ENCODE peak calls at places on chromosomes 16 and 17, in nine cellular contexts. One of them, this sample, is unnamed.
A peak's percentile ranks its signal among the peaks of the same experiment; 100 is the strongest.

GRCh38 chr16:24668481-24669001 is 60.9 kb upstream of the TNRC6A start:
- DNase-seq in DND-41: no peak
- DNase-seq in GM23248: peak; percentile 93
- DNase-seq in HCT116: no peak
- DNase-seq in PC-3: no peak
- DNase-seq in GM23338: no peak
- DNase-seq in A673: peak; percentile 46
- DNase-seq in mammary epithelial cell: peak; percentile 40
- DNase-seq in neural progenitor cell: no peak
- DNase-seq in this sample: no peak

GRCh38 chr16:72921620-72922019 is 126.3 kb downstream of the ZFHX3 start:
- DNase-seq in A673: peak; percentile 43
- DNase-seq in DND-41: no peak
- DNase-seq in mammary epithelial cell: no peak
- DNase-seq in neural progenitor cell: no peak
- DNase-seq in HCT116: no peak
- DNase-seq in GM23248: peak; percentile 36
- DNase-seq in PC-3: no peak
- DNase-seq in GM23338: no peak
- DNase-seq in this sample: no peak

GRCh38 chr17:75240394-75241142 is 20.8 kb downstream of the GGA3 start:
- DNase-seq in GM23248: peak; percentile 69
- DNase-seq in mammary epithelial cell: no peak
- DNase-seq in PC-3: peak; percentile 47
- DNase-seq in neural progenitor cell: peak; percentile 88
- DNase-seq in A673: peak; percentile 77
- DNase-seq in HCT116: peak; percentile 35
- DNase-seq in GM23338: peak; percentile 90
- DNase-seq in DND-41: peak; percentile 49
- DNase-seq in this sample: no peak

GRCh38 chr16:10979717-10980601 is 35.6 kb downstream of the CLEC16A start:
- DNase-seq in neural progenitor cell: no peak
- DNase-seq in HCT116: no peak
- DNase-seq in mammary epithelial cell: peak; percentile 87
- DNase-seq in GM23248: peak; percentile 41
- DNase-seq in DND-41: no peak
- DNase-seq in GM23338: peak; percentile 48
- DNase-seq in PC-3: no peak
- DNase-seq in A673: no peak
- DNase-seq in this sample: peak; percentile 28

GRCh38 chr16:21599994-21600773 is 807 bp downstream of the METTL9 start:
- DNase-seq in GM23248: peak; percentile 78
- DNase-seq in PC-3: peak; percentile 34
- DNase-seq in GM23338: peak; percentile 62
- DNase-seq in HCT116: no peak
- DNase-seq in A673: peak; percentile 39
- DNase-seq in DND-41: peak; percentile 32
- DNase-seq in mammary epithelial cell: peak; percentile 62
- DNase-seq in neural progenitor cell: peak; percentile 82
- DNase-seq in this sample: no peak

GRCh38 chr17:63395075-63395815 is 50.9 kb downstream of the CYB561 start:
- DNase-seq in PC-3: no peak
- DNase-seq in DND-41: no peak
- DNase-seq in HCT116: no peak
- DNase-seq in GM23248: peak; percentile 89
- DNase-seq in GM23338: no peak
- DNase-seq in mammary epithelial cell: no peak
- DNase-seq in neural progenitor cell: no peak
- DNase-seq in A673: no peak
- DNase-seq in this sample: no peak

GRCh38 chr17:2214047-2214717 is 89.4 kb downstream of the SMG6 start:
- DNase-seq in neural progenitor cell: peak; percentile 43
- DNase-seq in PC-3: no peak
- DNase-seq in GM23248: peak; percentile 97
- DNase-seq in A673: no peak
- DNase-seq in GM23338: no peak
- DNase-seq in HCT116: no peak
- DNase-seq in mammary epithelial cell: no peak
- DNase-seq in DND-41: no peak
- DNase-seq in this sample: no peak

GRCh38 chr16:89099905-89100304 is 6.3 kb downstream of the ACSF3 start:
- DNase-seq in GM23338: no peak
- DNase-seq in HCT116: no peak
- DNase-seq in GM23248: peak; percentile 47
- DNase-seq in PC-3: no peak
- DNase-seq in mammary epithelial cell: peak; percentile 4
- DNase-seq in DND-41: no peak
- DNase-seq in A673: no peak
- DNase-seq in neural progenitor cell: no peak
- DNase-seq in this sample: no peak

GRCh38 chr16:14310519-14310991 is 239.4 kb downstream of the MRTFB start:
- DNase-seq in neural progenitor cell: peak; percentile 45
- DNase-seq in mammary epithelial cell: no peak
- DNase-seq in GM23248: peak; percentile 67
- DNase-seq in PC-3: no peak
- DNase-seq in GM23338: peak; percentile 69
- DNase-seq in A673: no peak
- DNase-seq in DND-41: peak; percentile 64
- DNase-seq in HCT116: no peak
- DNase-seq in this sample: no peak

GRCh38 chr17:17156511-17156910 is 49.6 kb downstream of the PLD6 start:
- DNase-seq in mammary epithelial cell: peak; percentile 26
- DNase-seq in HCT116: no peak
- DNase-seq in A673: no peak
- DNase-seq in GM23248: peak; percentile 88
- DNase-seq in neural progenitor cell: no peak
- DNase-seq in PC-3: no peak
- DNase-seq in GM23338: no peak
- DNase-seq in DND-41: no peak
- DNase-seq in this sample: no peak

GRCh38 chr16:14309001-14309886 is 238.1 kb downstream of the MRTFB start:
- DNase-seq in PC-3: peak; percentile 85
- DNase-seq in DND-41: peak; percentile 79
- DNase-seq in neural progenitor cell: peak; percentile 42
- DNase-seq in GM23338: peak; percentile 90
- DNase-seq in mammary epithelial cell: peak; percentile 81
- DNase-seq in GM23248: peak; percentile 57
- DNase-seq in HCT116: no peak
- DNase-seq in A673: no peak
- DNase-seq in this sample: no peak

GRCh38 chr17:7803981-7804380 is 30.0 kb upstream of the KDM6B start:
- DNase-seq in DND-41: no peak
- DNase-seq in PC-3: peak; percentile 88
- DNase-seq in mammary epithelial cell: peak; percentile 46
- DNase-seq in GM23248: no peak
- DNase-seq in neural progenitor cell: no peak
- DNase-seq in A673: no peak
- DNase-seq in HCT116: no peak
- DNase-seq in GM23338: peak; percentile 46
- DNase-seq in this sample: no peak

GRCh38 chr17:6551909-6552768 is 4.2 kb downstream of the PITPNM3 start:
- DNase-seq in PC-3: peak; percentile 90
- DNase-seq in HCT116: no peak
- DNase-seq in neural progenitor cell: no peak
- DNase-seq in A673: no peak
- DNase-seq in GM23248: no peak
- DNase-seq in GM23338: peak; percentile 27
- DNase-seq in mammary epithelial cell: peak; percentile 80
- DNase-seq in DND-41: no peak
- DNase-seq in this sample: no peak

GRCh38 chr16:76483510-76483909 is 206.3 kb downstream of the CNTNAP4 start:
- DNase-seq in A673: no peak
- DNase-seq in GM23248: no peak
- DNase-seq in GM23338: no peak
- DNase-seq in DND-41: no peak
- DNase-seq in neural progenitor cell: no peak
- DNase-seq in PC-3: no peak
- DNase-seq in mammary epithelial cell: no peak
- DNase-seq in HCT116: no peak
- DNase-seq in this sample: no peak

GRCh38 chr17:55341432-55341831 is 76.7 kb downstream of the HLF start:
- DNase-seq in PC-3: no peak
- DNase-seq in GM23338: no peak
- DNase-seq in neural progenitor cell: no peak
- DNase-seq in HCT116: no peak
- DNase-seq in GM23248: peak; percentile 93
- DNase-seq in mammary epithelial cell: peak; percentile 86
- DNase-seq in A673: no peak
- DNase-seq in DND-41: no peak
- DNase-seq in this sample: no peak

GRCh38 chr17:38947189-38947588 is 20.0 kb downstream of the FBXO47 start:
- DNase-seq in neural progenitor cell: no peak
- DNase-seq in HCT116: no peak
- DNase-seq in mammary epithelial cell: no peak
- DNase-seq in GM23338: no peak
- DNase-seq in GM23248: no peak
- DNase-seq in PC-3: no peak
- DNase-seq in A673: no peak
- DNase-seq in DND-41: no peak
- DNase-seq in this sample: no peak

GRCh38 chr17:78127888-78128615 is 503 bp downstream of the TMC6 start:
- DNase-seq in A673: no peak
- DNase-seq in neural progenitor cell: peak; percentile 76
- DNase-seq in mammary epithelial cell: peak; percentile 40
- DNase-seq in GM23338: peak; percentile 68
- DNase-seq in PC-3: peak; percentile 57
- DNase-seq in GM23248: no peak
- DNase-seq in HCT116: no peak
- DNase-seq in DND-41: no peak
- DNase-seq in this sample: no peak
- TF ChIP-seq EZH2 in A673: no peak
- TF ChIP-seq EZH2 in neural progenitor cell: no peak
- TF ChIP-seq EZH2 in mammary epithelial cell: no peak
- TF ChIP-seq EZH2 in GM23338: no peak
- TF ChIP-seq EZH2 in PC-3: no peak
- TF ChIP-seq EZH2 in GM23248: peak; percentile 74
- TF ChIP-seq EZH2 in HCT116: no peak
- TF ChIP-seq EZH2 in DND-41: no peak
- TF ChIP-seq EZH2 in this sample: no peak

GRCh38 chr17:4378626-4379025 is 12.2 kb upstream of the UBE2G1 start:
- DNase-seq in A673: no peak
- DNase-seq in PC-3: no peak
- DNase-seq in neural progenitor cell: no peak
- DNase-seq in DND-41: no peak
- DNase-seq in HCT116: no peak
- DNase-seq in GM23338: no peak
- DNase-seq in GM23248: no peak
- DNase-seq in mammary epithelial cell: no peak
- DNase-seq in this sample: no peak
- TF ChIP-seq EZH2 in A673: no peak
- TF ChIP-seq EZH2 in PC-3: no peak
- TF ChIP-seq EZH2 in neural progenitor cell: no peak
- TF ChIP-seq EZH2 in DND-41: no peak
- TF ChIP-seq EZH2 in HCT116: no peak
- TF ChIP-seq EZH2 in GM23338: no peak
- TF ChIP-seq EZH2 in GM23248: no peak
- TF ChIP-seq EZH2 in mammary epithelial cell: no peak
- TF ChIP-seq EZH2 in this sample: no peak

DNA sequence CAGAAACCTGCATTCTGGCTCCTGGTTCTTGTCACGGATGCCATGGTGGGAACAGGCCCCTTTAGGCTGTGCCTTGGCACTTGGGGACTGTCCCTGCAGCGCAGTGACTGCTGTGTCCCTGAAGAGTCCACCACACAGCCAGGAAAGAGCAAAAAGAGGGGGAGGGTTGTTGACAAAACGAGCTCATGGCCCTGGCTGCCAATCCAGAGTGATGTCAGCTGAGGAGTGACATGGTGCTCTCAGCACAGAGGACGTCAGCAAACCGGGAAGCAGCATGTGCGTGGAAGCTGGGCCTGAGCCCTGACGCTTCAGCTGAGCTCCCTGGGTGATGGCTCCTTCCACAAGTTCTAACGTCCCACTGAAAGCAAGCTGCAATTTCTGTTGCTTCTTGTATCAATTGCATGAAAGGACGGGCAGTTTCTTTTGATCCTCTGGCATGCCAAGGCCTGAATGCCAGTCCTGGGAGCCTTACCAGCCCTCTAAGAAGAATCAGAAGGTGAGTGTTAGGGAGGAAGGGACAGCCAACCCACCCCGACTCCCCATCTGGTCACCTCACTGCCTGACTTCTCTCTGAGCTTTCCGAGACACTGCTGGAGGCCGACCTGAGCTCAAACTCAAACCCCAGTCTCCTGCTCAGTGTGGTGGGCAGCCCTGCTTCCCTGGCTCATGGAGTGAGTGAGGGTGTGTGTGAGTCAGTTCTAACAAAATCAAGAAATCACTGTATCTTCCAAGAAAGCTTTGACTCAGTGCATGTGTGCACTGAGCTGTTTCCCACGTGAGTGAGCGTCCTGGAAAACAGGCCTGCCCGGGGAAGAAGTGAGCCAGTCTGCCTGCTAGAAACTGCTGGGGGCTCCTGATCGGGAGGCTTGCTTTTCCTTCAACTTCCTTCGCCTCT is 14.7 kb upstream of the WNT3 start:
- DNase-seq in PC-3: peak; percentile 59
- DNase-seq in HCT116: no peak
- DNase-seq in A673: no peak
- DNase-seq in mammary epithelial cell: no peak
- DNase-seq in GM23338: no peak
- DNase-seq in neural progenitor cell: peak; percentile 33
- DNase-seq in GM23248: peak; percentile 96
- DNase-seq in DND-41: no peak
- DNase-seq in this sample: no peak
- TF ChIP-seq EZH2 in PC-3: no peak
- TF ChIP-seq EZH2 in HCT116: no peak
- TF ChIP-seq EZH2 in A673: no peak
- TF ChIP-seq EZH2 in mammary epithelial cell: no peak
- TF ChIP-seq EZH2 in GM23338: no peak
- TF ChIP-seq EZH2 in neural progenitor cell: no peak
- TF ChIP-seq EZH2 in GM23248: no peak
- TF ChIP-seq EZH2 in DND-41: no peak
- TF ChIP-seq EZH2 in this sample: no peak

DNA sequence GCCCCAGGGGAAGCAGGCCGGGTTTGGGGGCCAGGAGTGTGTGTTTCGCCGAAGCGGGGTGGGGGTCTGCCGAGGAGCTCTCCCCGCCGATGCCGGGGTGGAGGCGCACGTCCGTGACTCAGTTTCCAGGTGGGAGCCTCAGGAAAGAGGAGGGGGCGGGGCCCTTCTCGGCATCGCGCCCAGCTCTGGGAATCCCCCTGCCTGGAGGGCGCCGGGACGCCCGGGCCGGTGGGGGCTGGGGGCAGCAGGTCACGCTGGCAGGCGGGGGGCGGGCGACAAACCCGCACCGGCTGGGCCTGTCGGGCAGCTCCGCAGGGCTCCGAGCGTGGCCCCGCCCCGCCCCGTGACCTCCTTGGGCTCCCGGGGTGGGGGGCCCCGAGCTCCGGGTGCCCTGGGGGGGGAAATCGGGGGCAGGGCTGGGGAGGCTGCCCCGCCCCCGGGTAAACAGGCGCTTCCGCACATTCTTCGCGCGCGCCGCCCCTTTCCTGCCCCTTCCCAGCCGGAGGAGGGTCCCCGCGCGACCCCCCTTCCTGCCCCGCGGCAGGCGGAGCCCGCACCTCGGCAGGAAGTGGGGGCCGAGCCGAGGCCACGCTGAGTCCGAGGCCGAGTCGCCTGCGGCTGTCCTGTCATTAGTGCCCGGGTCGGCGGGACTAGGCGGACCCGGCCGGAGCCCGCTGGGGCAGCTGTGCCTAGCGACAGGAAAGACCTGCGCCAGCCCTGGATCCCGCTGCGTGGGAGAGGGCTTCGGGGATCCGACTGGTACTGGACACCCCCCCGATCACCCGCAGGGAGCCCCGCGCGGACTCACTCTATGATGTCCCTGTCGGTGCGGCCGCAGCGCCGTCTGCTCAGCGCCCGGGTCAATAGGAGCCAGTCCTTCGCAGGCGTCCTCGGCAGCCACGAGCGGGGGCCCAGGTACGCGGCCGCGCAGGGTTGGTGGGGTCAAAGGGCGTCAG is 9.3 kb downstream of the RIPOR1 start:
- DNase-seq in mammary epithelial cell: no peak
- DNase-seq in GM23248: peak; percentile 50
- DNase-seq in PC-3: no peak
- DNase-seq in DND-41: peak; percentile 81
- DNase-seq in A673: no peak
- DNase-seq in neural progenitor cell: peak; percentile 71
- DNase-seq in HCT116: no peak
- DNase-seq in GM23338: peak; percentile 52
- DNase-seq in this sample: no peak
- TF ChIP-seq EZH2 in mammary epithelial cell: no peak
- TF ChIP-seq EZH2 in GM23248: no peak
- TF ChIP-seq EZH2 in PC-3: no peak
- TF ChIP-seq EZH2 in DND-41: no peak
- TF ChIP-seq EZH2 in A673: no peak
- TF ChIP-seq EZH2 in neural progenitor cell: peak; percentile 92
- TF ChIP-seq EZH2 in HCT116: no peak
- TF ChIP-seq EZH2 in GM23338: peak; percentile 62
- TF ChIP-seq EZH2 in this sample: no peak